ENCODE peak calls at places on chromosomes 1 and 21, in six cellular contexts. One of them, this sample, is unnamed.
A peak's percentile ranks its signal among the peaks of the same experiment; 100 is the strongest.

GRCh38 chr1:14881775-14882672 is 271.5 kb upstream of the TMEM51 start:
- DNase-seq in astrocyte of the spinal cord: no peak
- DNase-seq in fibroblast of lung: peak; percentile 47
- DNase-seq in epithelial cell of proximal tubule: no peak
- DNase-seq in mucosa of descending colon: no peak
- DNase-seq in breast epithelium: no peak
- DNase-seq in this sample: no peak

GRCh38 chr1:52669696-52670095 is 28.5 kb downstream of the COA7 start:
- DNase-seq in astrocyte of the spinal cord: no peak
- DNase-seq in fibroblast of lung: peak; percentile 58
- DNase-seq in epithelial cell of proximal tubule: no peak
- DNase-seq in mucosa of descending colon: no peak
- DNase-seq in breast epithelium: no peak
- DNase-seq in this sample: no peak

GRCh38 chr1:75188892-75189291 is 54.7 kb downstream of the LHX8 start:
- DNase-seq in astrocyte of the spinal cord: no peak
- DNase-seq in fibroblast of lung: no peak
- DNase-seq in epithelial cell of proximal tubule: no peak
- DNase-seq in mucosa of descending colon: no peak
- DNase-seq in breast epithelium: no peak
- DNase-seq in this sample: no peak

GRCh38 chr21:44867999-44868700 is 5.3 kb downstream of the PTTG1IP start:
- DNase-seq in astrocyte of the spinal cord: no peak
- DNase-seq in fibroblast of lung: no peak
- DNase-seq in epithelial cell of proximal tubule: no peak
- DNase-seq in mucosa of descending colon: no peak
- DNase-seq in breast epithelium: no peak
- DNase-seq in this sample: no peak

GRCh38 chr1:55064071-55064581 is 24.8 kb downstream of the PCSK9 start:
- DNase-seq in astrocyte of the spinal cord: no peak
- DNase-seq in fibroblast of lung: peak; percentile 24
- DNase-seq in epithelial cell of proximal tubule: no peak
- DNase-seq in mucosa of descending colon: no peak
- DNase-seq in breast epithelium: no peak
- DNase-seq in this sample: no peak

GRCh38 chr1:10515627-10516026 is 40.9 kb downstream of the PEX14 start:
- DNase-seq in astrocyte of the spinal cord: no peak
- DNase-seq in fibroblast of lung: no peak
- DNase-seq in epithelial cell of proximal tubule: no peak
- DNase-seq in mucosa of descending colon: no peak
- DNase-seq in breast epithelium: no peak
- DNase-seq in this sample: no peak

GRCh38 chr1:51634618-51635017 is 17.7 kb downstream of the OSBPL9 start:
- DNase-seq in astrocyte of the spinal cord: no peak
- DNase-seq in fibroblast of lung: no peak
- DNase-seq in epithelial cell of proximal tubule: no peak
- DNase-seq in mucosa of descending colon: no peak
- DNase-seq in breast epithelium: no peak
- DNase-seq in this sample: no peak

GRCh38 chr1:39898146-39898545 is 3.6 kb downstream of the MYCL start:
- DNase-seq in astrocyte of the spinal cord: no peak
- DNase-seq in fibroblast of lung: no peak
- DNase-seq in epithelial cell of proximal tubule: no peak
- DNase-seq in mucosa of descending colon: no peak
- DNase-seq in breast epithelium: no peak
- DNase-seq in this sample: no peak

GRCh38 chr1:234898455-234899033 is 230.1 kb downstream of the TOMM20 start:
- DNase-seq in astrocyte of the spinal cord: no peak
- DNase-seq in fibroblast of lung: no peak
- DNase-seq in epithelial cell of proximal tubule: no peak
- DNase-seq in mucosa of descending colon: no peak
- DNase-seq in breast epithelium: no peak
- DNase-seq in this sample: no peak

GRCh38 chr1:87706198-87706597 is 377.5 kb downstream of the LMO4 start:
- DNase-seq in astrocyte of the spinal cord: peak; percentile 6
- DNase-seq in fibroblast of lung: peak; percentile 59
- DNase-seq in epithelial cell of proximal tubule: no peak
- DNase-seq in mucosa of descending colon: no peak
- DNase-seq in breast epithelium: no peak
- DNase-seq in this sample: no peak

GRCh38 chr1:154573168-154573510 is 5.6 kb downstream of the CHRNB2 start:
- DNase-seq in astrocyte of the spinal cord: no peak
- DNase-seq in fibroblast of lung: no peak
- DNase-seq in epithelial cell of proximal tubule: no peak
- DNase-seq in mucosa of descending colon: no peak
- DNase-seq in breast epithelium: no peak
- DNase-seq in this sample: no peak

GRCh38 chr1:115677172-115677542 is 35.4 kb downstream of the VANGL1 start:
- DNase-seq in astrocyte of the spinal cord: peak; percentile 81
- DNase-seq in fibroblast of lung: peak; percentile 76
- DNase-seq in epithelial cell of proximal tubule: peak; percentile 52
- DNase-seq in mucosa of descending colon: no peak
- DNase-seq in breast epithelium: no peak
- DNase-seq in this sample: peak; percentile 15

GRCh38 chr1:160460683-160461287 is 60.4 kb downstream of the VANGL2 start:
- DNase-seq in astrocyte of the spinal cord: no peak
- DNase-seq in fibroblast of lung: no peak
- DNase-seq in epithelial cell of proximal tubule: no peak
- DNase-seq in mucosa of descending colon: no peak
- DNase-seq in breast epithelium: no peak
- DNase-seq in this sample: peak; percentile 21

GRCh38 chr1:174258148-174258550 is 98.8 kb downstream of the RABGAP1L start:
- DNase-seq in astrocyte of the spinal cord: peak; percentile 49
- DNase-seq in fibroblast of lung: peak; percentile 31
- DNase-seq in epithelial cell of proximal tubule: peak; percentile 12
- DNase-seq in mucosa of descending colon: peak; percentile 69
- DNase-seq in breast epithelium: no peak
- DNase-seq in this sample: peak; percentile 70

GRCh38 chr1:54252371-54252770 is 52.4 kb downstream of the MRPL37 start:
- DNase-seq in astrocyte of the spinal cord: no peak
- DNase-seq in fibroblast of lung: no peak
- DNase-seq in epithelial cell of proximal tubule: no peak
- DNase-seq in mucosa of descending colon: no peak
- DNase-seq in breast epithelium: no peak
- DNase-seq in this sample: no peak

GRCh38 chr1:17831619-17832018 is 76.5 kb downstream of the ACTL8 start:
- DNase-seq in astrocyte of the spinal cord: peak; percentile 41
- DNase-seq in fibroblast of lung: peak; percentile 50
- DNase-seq in epithelial cell of proximal tubule: no peak
- DNase-seq in mucosa of descending colon: peak; percentile 52
- DNase-seq in breast epithelium: no peak
- DNase-seq in this sample: peak; percentile 55

GRCh38 chr1:94246692-94247145 is 9.3 kb upstream of the ARHGAP29 start:
- DNase-seq in astrocyte of the spinal cord: no peak
- DNase-seq in fibroblast of lung: no peak
- DNase-seq in epithelial cell of proximal tubule: no peak
- DNase-seq in mucosa of descending colon: no peak
- DNase-seq in breast epithelium: no peak
- DNase-seq in this sample: no peak

GRCh38 chr1:211643324-211644212 is 31.9 kb downstream of the NEK2 start:
- DNase-seq in astrocyte of the spinal cord: peak; percentile 37
- DNase-seq in fibroblast of lung: peak; percentile 29
- DNase-seq in epithelial cell of proximal tubule: no peak
- DNase-seq in mucosa of descending colon: peak; percentile 79
- DNase-seq in breast epithelium: peak; percentile 89
- DNase-seq in this sample: no peak

GRCh38 chr21:35932232-35932911 is 128.0 kb downstream of the SETD4 start:
- DNase-seq in astrocyte of the spinal cord: peak; percentile 91
- DNase-seq in fibroblast of lung: peak; percentile 91
- DNase-seq in epithelial cell of proximal tubule: peak; percentile 91
- DNase-seq in mucosa of descending colon: peak; percentile 28
- DNase-seq in breast epithelium: peak; percentile 38
- DNase-seq in this sample: peak; percentile 89

GRCh38 chr1:3463891-3464648 is 9.6 kb downstream of the ARHGEF16 start:
- DNase-seq in astrocyte of the spinal cord: no peak
- DNase-seq in fibroblast of lung: no peak
- DNase-seq in epithelial cell of proximal tubule: no peak
- DNase-seq in mucosa of descending colon: no peak
- DNase-seq in breast epithelium: no peak
- DNase-seq in this sample: no peak

GRCh38 chr1:227885135-227885647 is 62.5 kb downstream of the WNT9A start:
- DNase-seq in astrocyte of the spinal cord: no peak
- DNase-seq in fibroblast of lung: no peak
- DNase-seq in epithelial cell of proximal tubule: no peak
- DNase-seq in mucosa of descending colon: no peak
- DNase-seq in breast epithelium: peak; percentile 16
- DNase-seq in this sample: no peak

GRCh38 chr1:224223819-224224714 is 41.0 kb downstream of the DEGS1 start:
- DNase-seq in astrocyte of the spinal cord: peak; percentile 92
- DNase-seq in fibroblast of lung: peak; percentile 92
- DNase-seq in epithelial cell of proximal tubule: peak; percentile 87
- DNase-seq in mucosa of descending colon: no peak
- DNase-seq in breast epithelium: no peak
- DNase-seq in this sample: no peak

GRCh38 chr1:38872401-38873026 is 634 bp downstream of the MYCBP start:
- DNase-seq in astrocyte of the spinal cord: peak; percentile 8
- DNase-seq in fibroblast of lung: peak; percentile 25
- DNase-seq in epithelial cell of proximal tubule: no peak
- DNase-seq in mucosa of descending colon: peak; percentile 35
- DNase-seq in breast epithelium: no peak
- DNase-seq in this sample: peak; percentile 15

GRCh38 chr1:172154571-172154970 is 265.9 kb upstream of the C1orf105 start:
- DNase-seq in astrocyte of the spinal cord: peak; percentile 82
- DNase-seq in fibroblast of lung: peak; percentile 87
- DNase-seq in epithelial cell of proximal tubule: no peak
- DNase-seq in mucosa of descending colon: no peak
- DNase-seq in breast epithelium: no peak
- DNase-seq in this sample: peak; percentile 58

DNA sequence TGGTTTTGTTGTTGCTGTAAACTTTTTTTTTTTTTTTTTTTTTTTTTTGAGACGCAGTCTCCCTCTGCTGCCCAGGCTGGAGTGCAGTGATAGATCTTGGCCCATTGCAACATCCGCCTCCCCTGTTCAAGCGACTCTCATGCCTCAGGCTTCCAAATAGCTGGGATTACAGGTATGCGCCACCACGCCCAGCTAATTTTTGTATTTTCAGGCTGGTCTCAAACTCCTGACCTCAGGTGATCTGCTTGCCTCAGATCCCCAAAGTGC is 78.9 kb upstream of the SLC45A1 start:
- DNase-seq in astrocyte of the spinal cord: peak; percentile 48
- DNase-seq in fibroblast of lung: peak; percentile 63
- DNase-seq in epithelial cell of proximal tubule: no peak
- DNase-seq in mucosa of descending colon: peak; percentile 49
- DNase-seq in breast epithelium: peak; percentile 85
- DNase-seq in this sample: peak; percentile 18
- TF ChIP-seq CTCF in astrocyte of the spinal cord: peak; percentile 41
- TF ChIP-seq CTCF in fibroblast of lung: peak; percentile 55
- TF ChIP-seq CTCF in epithelial cell of proximal tubule: peak; percentile 50
- TF ChIP-seq CTCF in mucosa of descending colon: no peak
- TF ChIP-seq CTCF in breast epithelium: peak; percentile 7
- TF ChIP-seq CTCF in this sample: peak; percentile 46

GRCh38 chr1:23422955-23423354 is 1.6 kb downstream of the TCEA3 start:
- DNase-seq in astrocyte of the spinal cord: no peak
- DNase-seq in fibroblast of lung: no peak
- DNase-seq in epithelial cell of proximal tubule: no peak
- DNase-seq in mucosa of descending colon: peak; percentile 38
- DNase-seq in breast epithelium: no peak
- DNase-seq in this sample: no peak

GRCh38 chr1:23421343-23421742 is 3.2 kb downstream of the TCEA3 start:
- DNase-seq in astrocyte of the spinal cord: no peak
- DNase-seq in fibroblast of lung: no peak
- DNase-seq in epithelial cell of proximal tubule: no peak
- DNase-seq in mucosa of descending colon: no peak
- DNase-seq in breast epithelium: no peak
- DNase-seq in this sample: no peak

GRCh38 chr1:23422313-23422877 is 2.2 kb downstream of the TCEA3 start:
- DNase-seq in astrocyte of the spinal cord: peak; percentile 73
- DNase-seq in fibroblast of lung: peak; percentile 81
- DNase-seq in epithelial cell of proximal tubule: no peak
- DNase-seq in mucosa of descending colon: peak; percentile 96
- DNase-seq in breast epithelium: no peak
- DNase-seq in this sample: peak; percentile 59

GRCh38 chr1:23420778-23421177 is 3.8 kb downstream of the TCEA3 start:
- DNase-seq in astrocyte of the spinal cord: no peak
- DNase-seq in fibroblast of lung: no peak
- DNase-seq in epithelial cell of proximal tubule: no peak
- DNase-seq in mucosa of descending colon: no peak
- DNase-seq in breast epithelium: no peak
- DNase-seq in this sample: no peak

DNA sequence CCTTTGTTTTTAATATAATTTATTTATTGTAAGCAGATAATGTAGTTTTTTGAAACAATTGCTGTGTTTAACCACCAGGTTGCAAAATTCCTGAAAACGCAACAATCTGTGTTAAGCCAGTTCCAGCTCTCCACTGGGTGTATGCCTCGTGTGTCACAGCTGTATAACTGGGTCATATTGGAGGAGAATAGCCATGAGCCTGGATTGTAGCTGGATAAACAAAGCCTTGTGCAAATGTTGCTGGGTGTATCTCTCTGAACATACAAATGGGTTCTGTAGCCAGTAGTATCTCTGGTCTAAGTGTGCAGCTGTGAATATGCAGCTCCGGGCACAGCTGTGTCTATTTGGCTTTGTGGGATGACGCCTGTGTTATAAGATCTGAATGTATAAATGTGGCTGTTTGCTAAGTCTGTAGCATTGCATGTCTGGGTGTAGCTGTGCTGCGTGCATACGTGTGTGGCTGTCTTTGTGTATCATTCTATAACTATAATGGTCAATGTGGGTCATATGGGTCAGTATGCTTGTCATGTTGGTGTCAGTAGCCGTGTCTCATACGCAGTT is 2.7 kb downstream of the TCEA3 start:
- DNase-seq in astrocyte of the spinal cord: peak; percentile 32
- DNase-seq in fibroblast of lung: no peak
- DNase-seq in epithelial cell of proximal tubule: no peak
- DNase-seq in mucosa of descending colon: peak; percentile 61
- DNase-seq in breast epithelium: no peak
- DNase-seq in this sample: no peak
- TF ChIP-seq CTCF in astrocyte of the spinal cord: no peak
- TF ChIP-seq CTCF in fibroblast of lung: peak; percentile 21
- TF ChIP-seq CTCF in epithelial cell of proximal tubule: peak; percentile 3
- TF ChIP-seq CTCF in mucosa of descending colon: no peak
- TF ChIP-seq CTCF in breast epithelium: no peak
- TF ChIP-seq CTCF in this sample: no peak

DNA sequence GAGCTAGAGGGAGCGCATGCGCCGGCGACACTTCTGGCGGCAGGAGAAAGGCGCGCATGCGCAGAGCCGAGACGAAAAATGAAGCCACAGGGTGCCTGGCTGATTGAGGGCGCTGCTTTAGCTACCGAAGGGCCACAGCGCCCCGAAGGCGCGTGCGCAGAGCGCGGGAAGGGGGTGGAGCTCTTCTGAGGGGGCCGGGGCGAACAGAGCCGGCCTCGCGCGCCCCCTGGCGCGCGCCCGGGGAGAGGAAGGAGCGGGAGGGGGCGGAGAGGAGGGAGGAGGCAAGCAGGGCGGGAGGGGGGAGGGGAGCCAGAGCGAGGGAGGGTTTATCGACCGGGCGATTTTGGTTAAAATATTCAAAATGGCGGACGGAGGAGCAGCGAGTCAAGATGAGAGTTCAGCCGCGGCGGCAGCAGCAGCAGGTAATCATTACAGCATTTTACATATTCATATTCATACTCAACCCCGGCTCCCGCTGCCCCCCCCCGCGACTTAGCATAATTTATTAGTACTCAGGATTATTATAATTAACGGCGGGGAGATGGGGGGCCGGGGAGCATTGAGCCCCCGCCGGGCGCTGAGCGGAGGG is at the start of gene POU2F1:
- DNase-seq in astrocyte of the spinal cord: peak; percentile 99
- DNase-seq in fibroblast of lung: peak; percentile 91
- DNase-seq in epithelial cell of proximal tubule: peak; percentile 71
- DNase-seq in mucosa of descending colon: peak; percentile 99
- DNase-seq in breast epithelium: peak; percentile 98
- DNase-seq in this sample: peak; percentile 99
- TF ChIP-seq CTCF in astrocyte of the spinal cord: peak; percentile 64
- TF ChIP-seq CTCF in fibroblast of lung: peak; percentile 48
- TF ChIP-seq CTCF in epithelial cell of proximal tubule: peak; percentile 66
- TF ChIP-seq CTCF in mucosa of descending colon: peak; percentile 71
- TF ChIP-seq CTCF in breast epithelium: peak; percentile 36
- TF ChIP-seq CTCF in this sample: peak; percentile 84

GRCh38 chr1:64242895-64243756 is 39.7 kb downstream of the UBE2U start:
- DNase-seq in astrocyte of the spinal cord: peak; percentile 61
- DNase-seq in fibroblast of lung: peak; percentile 34
- DNase-seq in epithelial cell of proximal tubule: no peak
- DNase-seq in mucosa of descending colon: no peak
- DNase-seq in breast epithelium: no peak
- DNase-seq in this sample: peak; percentile 75
- TF ChIP-seq CTCF in astrocyte of the spinal cord: peak; percentile 41
- TF ChIP-seq CTCF in fibroblast of lung: peak; percentile 37
- TF ChIP-seq CTCF in epithelial cell of proximal tubule: peak; percentile 63
- TF ChIP-seq CTCF in mucosa of descending colon: no peak
- TF ChIP-seq CTCF in breast epithelium: peak; percentile 50
- TF ChIP-seq CTCF in this sample: peak; percentile 72

This sample was measured in A673.